ENCODE peak calls at places on chromosomes 12 and 14, in four cellular contexts. V is esophagus squamous epithelium, K is astrocyte of the cerebellum, D is progenitor cell of endocrine pancreas. H is an unnamed sample.

GRCh38 chr14:39988939-39989338 is 556.7 kb upstream of the FBXO33 start:
- DNase-seq in D (no peak), K (peak), V (no peak), H (no peak)

GRCh38 chr14:105168496-105168978 is at the start of gene JAG2:
- DNase-seq in V (no peak), D (no peak), K (no peak), H (peak)

GRCh38 chr12:68886636-68887572 is 46.1 kb downstream of the CPM start:
- DNase-seq in D (no peak), V (no peak), K (no peak), H (no peak)

GRCh38 chr12:42422785-42423184 is 96.8 kb downstream of the PPHLN1 start:
- DNase-seq in V (no peak), K (no peak), D (no peak), H (no peak)

GRCh38 chr12:4604684-4605193 is 42.7 kb downstream of the DYRK4 start:
- DNase-seq in D (peak), K (peak), V (peak), H (peak)

GRCh38 chr14:99318959-99319295 is 46.9 kb upstream of the BCL11B start:
- DNase-seq in V (no peak), K (no peak), D (no peak), H (no peak)

GRCh38 chr14:65791551-65791981 is 379.0 kb downstream of the FUT8 start:
- DNase-seq in K (peak), V (peak), D (no peak), H (peak)

GRCh38 chr14:22896760-22897159 is 13.7 kb downstream of the REM2 start:
- DNase-seq in V (no peak), K (no peak), D (no peak), H (no peak)

GRCh38 chr14:81192594-81192993 is 28.2 kb downstream of the GTF2A1 start:
- DNase-seq in V (no peak), K (no peak), D (no peak), H (no peak)

GRCh38 chr14:100304825-100305445 is 1.3 kb downstream of the SLC25A29 start:
- DNase-seq in K (no peak), V (no peak), D (peak), H (no peak)

GRCh38 chr12:91250273-91250672 is 67.7 kb upstream of the DCN start:
- DNase-seq in D (no peak), K (no peak), V (no peak), H (no peak)

GRCh38 chr14:77105118-77105517 is 7.1 kb downstream of the CIPC start:
- DNase-seq in D (no peak), V (no peak), K (no peak), H (no peak)

GRCh38 chr12:91866566-91866965 is 279.1 kb downstream of the BTG1 start:
- DNase-seq in V (no peak), K (no peak), D (no peak), H (no peak)

GRCh38 chr14:25001096-25001982 is 48.6 kb downstream of the STXBP6 start:
- DNase-seq in K (no peak), V (no peak), D (no peak), H (no peak)

GRCh38 chr12:92080390-92081285 is 65.0 kb downstream of the BTG1 start:
- DNase-seq in V (no peak), D (no peak), K (peak), H (no peak)

GRCh38 chr12:129903092-129903945 is 506 bp downstream of the TMEM132D start:
- DNase-seq in K (no peak), V (no peak), D (no peak), H (no peak)

GRCh38 chr14:96938946-96939345 is 141.8 kb downstream of the VRK1 start:
- DNase-seq in V (no peak), D (no peak), K (no peak), H (no peak)

GRCh38 chr14:104685216-104685997 is 4.0 kb upstream of the INF2 start:
- DNase-seq in K (no peak), D (no peak), V (no peak), H (no peak)

GRCh38 chr12:6215932-6216494 is 15.8 kb downstream of the CD9 start:
- DNase-seq in D (no peak), V (no peak), K (peak), H (no peak)

GRCh38 chr12:122100568-122100967 is 22.0 kb downstream of the MLXIP start:
- DNase-seq in V (no peak), D (no peak), K (no peak), H (no peak)

GRCh38 chr12:38053655-38054464 is 262.7 kb upstream of the ALG10B start:
- DNase-seq in K (no peak), D (no peak), V (no peak), H (no peak)

GRCh38 chr14:103329421-103330347 is 4.4 kb upstream of the EIF5 start:
- DNase-seq in D (no peak), V (no peak), K (no peak), H (no peak)

GRCh38 chr12:94500831-94501567 is 41.3 kb upstream of the CEP83 start:
- DNase-seq in V (no peak), D (no peak), K (no peak), H (no peak)

GRCh38 chr12:28966049-28966778 is 182.9 kb upstream of the FAR2 start:
- DNase-seq in K (peak), V (no peak), D (no peak), H (no peak)

GRCh38 chr14:49754570-49755097 is 13.3 kb upstream of the KLHDC2 start:
- DNase-seq in V (no peak), D (no peak), K (no peak), H (no peak)

GRCh38 chr14:21924479-21924878 is 250.9 kb upstream of the OR4E1 start:
- DNase-seq in D (no peak), V (no peak), K (no peak), H (peak)

GRCh38 chr14:64628940-64629403 is 75.3 kb upstream of the PLEKHG3 start:
- DNase-seq in K (peak), V (no peak), D (no peak), H (no peak)

GRCh38 chr14:65864993-65865392 is 452.5 kb downstream of the FUT8 start:
- DNase-seq in D (no peak), K (no peak), V (no peak), H (no peak)

GRCh38 chr14:96754162-96754844 is 42.9 kb upstream of the VRK1 start:
- DNase-seq in K (no peak), D (no peak), V (no peak), H (no peak)

GRCh38 chr14:25009891-25010290 is 40.1 kb downstream of the STXBP6 start:
- DNase-seq in V (no peak), K (no peak), D (no peak), H (no peak)

GRCh38 chr14:104967414-104968152 is 10.6 kb downstream of the AHNAK2 start:
- DNase-seq in V (no peak), K (no peak), D (no peak), H (no peak)

GRCh38 chr14:82655770-82656169 is 1122.1 kb upstream of the SEL1L start:
- DNase-seq in K (no peak), V (no peak), D (no peak), H (no peak)

GRCh38 chr12:26614217-26614616 is 218.8 kb downstream of the ITPR2 start:
- DNase-seq in V (no peak), D (no peak), K (no peak), H (no peak)
- TF ChIP-seq CTCF in V (peak), D (peak), K (peak), H (peak)

DNA sequence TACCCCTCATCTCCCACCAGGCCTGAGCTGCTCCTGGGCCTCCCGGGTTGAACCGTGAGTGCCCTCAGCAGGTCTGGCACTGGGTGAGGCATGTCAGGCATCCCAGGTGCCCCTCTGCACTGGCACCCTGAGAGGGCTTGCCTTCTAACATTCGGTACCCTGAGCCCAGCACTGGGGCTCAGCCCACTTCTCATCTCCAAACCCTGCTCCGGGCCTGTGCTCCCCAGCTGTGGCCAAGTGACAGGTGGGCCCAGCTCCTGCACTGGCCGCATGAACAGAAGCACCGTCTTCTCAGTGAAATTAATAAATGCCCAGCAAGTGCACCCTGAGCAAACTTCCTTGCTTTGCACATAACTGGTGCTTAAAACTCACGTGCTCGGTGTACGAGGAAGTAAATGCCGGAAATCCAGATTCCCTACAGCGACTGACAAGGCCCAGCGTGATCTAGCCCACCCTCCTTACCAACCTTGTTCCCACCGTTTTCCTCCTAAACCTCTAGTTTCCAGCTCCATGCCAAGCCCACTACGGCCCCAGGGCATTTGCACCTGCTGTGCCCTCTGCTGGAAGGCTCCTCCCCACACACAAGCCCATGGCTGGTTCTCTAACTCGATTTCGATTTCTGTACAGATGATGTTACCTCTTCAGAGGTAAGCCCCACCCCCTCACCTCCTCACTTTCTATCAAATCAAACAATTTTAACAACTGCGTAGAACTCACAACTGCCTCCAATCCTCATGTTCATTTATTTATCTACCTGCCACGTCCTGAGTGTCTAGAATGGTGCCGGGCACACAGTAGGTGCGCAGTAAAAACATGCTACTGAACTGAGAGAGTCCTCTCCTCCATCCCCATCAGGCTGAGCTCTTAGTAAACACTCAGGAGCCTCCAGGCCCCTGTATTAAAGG is 115.3 kb upstream of the NCOR2 start:
- DNase-seq in K (no peak), D (no peak), V (no peak), H (no peak)
- TF ChIP-seq CTCF in K (no peak), D (no peak), V (no peak), H (no peak)

GRCh38 chr14:88233915-88234314 is 89.2 kb downstream of the KCNK10 start:
- DNase-seq in K (no peak), D (no peak), V (no peak), H (no peak)
- TF ChIP-seq CTCF in K (peak), D (peak), V (no peak), H (no peak)

GRCh38 chr12:868722-869121 is 80.8 kb downstream of the RAD52 start:
- DNase-seq in V (no peak), D (no peak), K (no peak), H (no peak)

GRCh38 chr12:863285-863684 is 86.2 kb downstream of the RAD52 start:
- DNase-seq in V (no peak), K (no peak), D (no peak), H (no peak)

GRCh38 chr12:870378-870777 is 79.1 kb downstream of the RAD52 start:
- DNase-seq in V (no peak), D (no peak), K (no peak), H (no peak)

GRCh38 chr12:865614-866013 is 83.9 kb downstream of the RAD52 start:
- DNase-seq in K (no peak), V (no peak), D (no peak), H (no peak)

GRCh38 chr12:867905-868304 is 81.6 kb downstream of the RAD52 start:
- DNase-seq in D (no peak), V (no peak), K (no peak), H (no peak)
- TF ChIP-seq CTCF in D (peak), V (no peak), K (no peak), H (no peak)

GRCh38 chr12:70845268-70845667 is 75.3 kb downstream of the PTPRR start:
- DNase-seq in K (no peak), V (no peak), D (no peak), H (no peak)

GRCh38 chr12:70853326-70853725 is 67.2 kb downstream of the PTPRR start:
- DNase-seq in K (peak), V (no peak), D (no peak), H (no peak)

GRCh38 chr12:70852416-70853150 is 68.0 kb downstream of the PTPRR start:
- DNase-seq in V (no peak), D (no peak), K (no peak), H (no peak)

GRCh38 chr12:70847871-70848270 is 72.7 kb downstream of the PTPRR start:
- DNase-seq in K (no peak), V (no peak), D (no peak), H (no peak)

GRCh38 chr12:70849265-70849960 is 71.1 kb downstream of the PTPRR start:
- DNase-seq in D (no peak), V (no peak), K (peak), H (no peak)
- TF ChIP-seq CTCF in D (peak), V (no peak), K (peak), H (no peak)

DNA sequence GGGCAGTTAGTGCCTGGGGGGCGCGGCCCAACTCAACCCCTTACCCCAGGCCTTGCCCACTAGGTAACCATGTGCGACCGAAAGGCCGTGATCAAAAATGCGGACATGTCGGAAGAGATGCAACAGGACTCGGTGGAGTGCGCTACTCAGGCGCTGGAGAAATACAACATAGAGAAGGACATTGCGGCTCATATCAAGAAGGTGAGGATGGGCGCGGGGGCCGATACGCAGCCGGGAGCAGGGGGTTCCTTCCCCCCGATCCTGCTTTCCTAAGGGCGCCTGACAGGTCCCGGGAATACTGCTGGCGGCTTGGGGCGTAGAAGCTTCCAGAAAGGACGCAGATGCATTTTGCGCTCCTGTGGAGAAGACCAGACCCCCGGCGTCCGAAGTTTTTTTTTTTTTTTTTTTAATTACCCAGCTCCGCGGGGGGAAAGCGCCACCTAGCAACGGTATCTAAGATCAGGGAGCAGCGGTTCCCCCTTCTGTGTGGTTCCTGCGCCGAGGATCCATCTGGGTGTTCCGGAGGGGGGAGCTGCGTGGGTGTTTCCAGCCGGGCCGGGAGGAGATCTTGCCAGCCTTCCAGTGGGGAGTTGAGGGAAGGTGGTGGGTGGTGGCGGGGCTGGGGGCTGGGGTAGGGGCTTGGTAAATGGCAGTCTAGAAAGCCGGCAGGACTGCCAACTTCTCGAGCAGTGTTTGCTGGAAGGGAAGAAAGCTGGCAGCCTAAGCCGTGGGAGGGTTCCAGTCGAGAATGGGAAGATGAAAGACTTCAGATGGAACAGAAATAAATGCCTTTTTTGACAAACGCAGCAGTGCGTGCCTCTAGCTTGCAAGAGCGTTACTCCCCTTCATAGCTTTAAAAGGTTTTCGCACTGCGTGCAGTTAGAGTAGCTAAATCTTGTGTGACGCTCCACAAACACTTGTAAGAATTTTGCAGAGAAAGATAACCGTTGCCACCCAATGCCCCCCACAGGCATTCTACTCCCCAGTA is 734 bp downstream of the DYNLL1 start:
- DNase-seq in V (no peak), K (no peak), D (peak), H (peak)
- TF ChIP-seq CTCF in V (no peak), K (no peak), D (no peak), H (peak)

GRCh38 chr12:87300-87699 is 20.7 kb downstream of the IQSEC3 start:
- DNase-seq in K (no peak), V (no peak), D (no peak), H (no peak)
- TF ChIP-seq CTCF in K (no peak), V (no peak), D (no peak), H (no peak)

DNA sequence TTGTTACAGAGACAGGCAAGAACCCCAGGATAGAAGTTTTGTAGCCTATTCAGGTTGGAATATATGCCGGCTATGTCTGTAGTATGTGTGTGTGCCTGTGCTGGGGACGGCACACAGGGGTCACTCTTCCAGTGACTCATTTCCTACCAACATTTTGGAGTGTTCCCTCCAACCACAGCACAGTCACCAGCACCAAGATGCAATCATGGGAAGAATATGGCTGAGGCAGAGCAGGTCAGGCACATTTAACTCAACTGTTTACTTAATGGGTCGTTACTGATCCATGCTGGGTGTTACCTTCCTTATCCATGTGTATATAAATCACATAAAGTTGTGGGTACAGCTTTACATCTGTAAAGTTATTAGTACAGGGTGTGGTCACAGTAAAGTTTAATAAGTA is 178.3 kb downstream of the PRKD1 start:
- DNase-seq in V (no peak), D (no peak), K (peak), H (no peak)
- TF ChIP-seq CTCF in V (no peak), D (no peak), K (peak), H (no peak)

H was measured in natural killer cell.